ENCODE peak calls at places on chromosome 1, in nine cellular contexts. V is keratinocyte, K is dorsolateral prefrontal cortex, D is right cardiac atrium, C is AG09309, X is fibroblast of villous mesenchyme, N is K562, J is SJCRH30, P is cardiac fibroblast. R is an unnamed sample.

GRCh38 chr1:92755541-92756351 is 29.2 kb downstream of the EVI5 start:
- DNase-seq in V (no peak), K (peak; percentile 56), D (peak; percentile 93), C (no peak), X (peak; percentile 91), N (no peak), J (no peak), P (peak; percentile 90), R (peak; percentile 86)

GRCh38 chr1:30111431-30111830 is 612.0 kb downstream of the MATN1 start:
- DNase-seq in V (no peak), K (no peak), D (peak; percentile 63), C (no peak), X (peak; percentile 45), N (peak; percentile 67), J (peak; percentile 66), P (peak; percentile 25), R (peak; percentile 52)

GRCh38 chr1:57839488-57839887 is 415.6 kb upstream of the DAB1 start:
- DNase-seq in V (no peak), K (no peak), D (no peak), C (no peak), X (no peak), N (no peak), J (no peak), P (no peak), R (no peak)

GRCh38 chr1:7539772-7540175 is 231.3 kb upstream of the VAMP3 start:
- DNase-seq in V (peak; percentile 80), K (no peak), D (peak; percentile 38), C (no peak), X (no peak), N (peak; percentile 64), J (peak; percentile 55), P (peak; percentile 24), R (no peak)

GRCh38 chr1:9905010-9905409 is 5.1 kb downstream of the CTNNBIP1 start:
- DNase-seq in V (no peak), K (no peak), D (no peak), C (no peak), X (no peak), N (no peak), J (peak; percentile 43), P (no peak), R (no peak)

GRCh38 chr1:108746382-108747127 is at the start of gene STXBP3:
- DNase-seq in V (peak; percentile 92), K (peak; percentile 99), D (peak; percentile 100), C (peak; percentile 93), X (peak; percentile 99), N (peak; percentile 99), J (peak; percentile 98), P (peak; percentile 99), R (peak; percentile 99)

GRCh38 chr1:65165269-65166002 is 17.4 kb downstream of the AK4 start:
- DNase-seq in V (no peak), K (no peak), D (no peak), C (no peak), X (no peak), N (peak; percentile 68), J (no peak), P (no peak), R (no peak)

GRCh38 chr1:15680614-15681345 is 3.3 kb upstream of the PLEKHM2 start:
- DNase-seq in V (peak; percentile 93), K (no peak), D (no peak), C (peak; percentile 92), X (peak; percentile 94), N (no peak), J (no peak), P (peak; percentile 98), R (peak; percentile 92)

GRCh38 chr1:32892368-32893197 is 6.3 kb downstream of the HPCA start:
- DNase-seq in V (no peak), K (peak; percentile 72), D (no peak), C (no peak), X (peak; percentile 18), N (peak; percentile 78), J (no peak), P (peak; percentile 19), R (peak; percentile 23)

GRCh38 chr1:32894681-32895080 is 6.5 kb downstream of the TMEM54 start:
- DNase-seq in V (no peak), K (no peak), D (no peak), C (no peak), X (no peak), N (no peak), J (no peak), P (no peak), R (no peak)

GRCh38 chr1:32891630-32892029 is 5.3 kb downstream of the HPCA start:
- DNase-seq in V (no peak), K (no peak), D (no peak), C (no peak), X (no peak), N (no peak), J (no peak), P (no peak), R (no peak)

GRCh38 chr1:32894019-32894600 is 7.1 kb downstream of the TMEM54 start:
- DNase-seq in V (no peak), K (no peak), D (no peak), C (no peak), X (no peak), N (no peak), J (no peak), P (no peak), R (no peak)

DNA sequence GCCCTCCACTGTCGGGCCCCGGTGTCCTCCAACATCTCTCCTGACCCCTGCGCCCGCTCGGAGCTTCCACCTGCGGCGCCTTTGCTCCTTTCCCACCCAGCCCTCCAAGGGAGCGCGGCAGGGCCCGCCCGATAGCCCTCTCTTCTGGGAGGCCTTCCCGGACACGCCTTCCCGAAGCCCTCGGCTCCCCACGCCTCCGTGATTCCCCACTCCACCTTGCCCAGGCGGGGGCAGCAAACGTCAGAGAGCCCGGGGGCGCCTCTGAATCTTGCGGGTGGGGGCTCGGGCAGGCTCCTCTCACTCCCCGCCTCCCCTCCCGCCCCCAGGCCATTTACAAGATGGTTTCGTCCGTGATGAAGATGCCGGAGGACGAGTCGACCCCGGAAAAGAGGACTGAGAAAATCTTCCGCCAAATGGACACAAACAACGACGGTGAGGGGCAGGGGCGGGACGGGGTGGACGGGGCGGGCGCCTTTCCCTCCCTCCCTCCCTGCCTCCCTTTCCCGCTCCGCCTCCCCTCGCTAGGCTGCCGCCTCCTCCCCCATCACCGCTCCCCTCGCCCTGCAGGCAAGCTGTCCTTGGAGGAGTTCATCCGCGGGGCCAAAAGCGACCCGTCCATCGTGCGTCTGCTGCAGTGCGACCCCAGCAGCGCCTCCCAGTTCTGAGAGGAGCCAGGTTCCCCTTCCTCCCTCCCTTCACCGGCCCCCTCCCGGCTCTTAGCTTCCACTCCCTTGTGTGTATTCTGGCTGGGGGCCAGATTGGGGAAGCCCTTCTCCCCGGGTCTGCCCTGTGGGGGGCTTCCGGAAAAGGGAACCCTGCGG is 7.1 kb downstream of the HPCA start:
- DNase-seq in V (no peak), K (no peak), D (peak; percentile 77), C (no peak), X (peak; percentile 21), N (peak; percentile 69), J (no peak), P (no peak), R (peak; percentile 18)
- H3K4me3 ChIP-seq in V (peak overlapping the region; percentile 2), K (peak overlapping the region; percentile 62), D (peak overlapping the region; percentile 29), C (peak overlapping the region; percentile 54), X (peak overlapping the region; percentile 60), N (peak overlapping the region; percentile 42), J (no peak overlapping the region), P (peak overlapping the region; percentile 50), R (peak overlapping the region; percentile 51)

GRCh38 chr1:119631086-119631432 is 17.0 kb downstream of the ZNF697 start:
- DNase-seq in V (no peak), K (no peak), D (no peak), C (no peak), X (no peak), N (no peak), J (peak; percentile 21), P (no peak), R (no peak)
- H3K4me3 ChIP-seq in V (no peak overlapping the region), K (peak overlapping the region; percentile 44), D (peak overlapping the region; percentile 64), C (no peak overlapping the region), X (peak overlapping the region; percentile 40), N (no peak overlapping the region), J (peak overlapping the region; percentile 54), P (no peak overlapping the region), R (peak overlapping the region; percentile 7)

DNA sequence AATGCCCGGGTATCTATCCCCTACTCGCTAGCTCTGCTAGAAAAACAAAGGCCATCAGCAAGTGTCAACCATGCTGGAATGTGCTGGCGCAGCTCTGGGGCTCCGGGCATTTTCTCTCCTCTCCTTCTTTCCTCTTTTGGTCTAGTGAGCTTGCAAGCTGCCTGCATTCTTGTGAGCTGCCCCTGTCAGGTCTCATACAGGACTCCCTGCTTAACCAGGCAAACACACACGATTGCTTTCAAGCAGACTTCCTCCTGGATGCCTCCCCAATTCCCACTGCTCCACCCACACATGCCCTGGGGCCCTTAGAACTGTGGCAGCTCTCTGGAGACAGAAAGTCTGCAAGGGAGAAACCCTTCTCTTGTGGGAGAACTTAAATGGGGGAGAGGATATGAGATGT is 35.7 kb upstream of the SUCO start:
- DNase-seq in V (no peak), K (no peak), D (peak; percentile 50), C (peak; percentile 7), X (peak; percentile 8), N (no peak), J (peak; percentile 78), P (no peak), R (peak; percentile 28)
- H3K4me3 ChIP-seq in V (no peak overlapping the region), K (no peak overlapping the region), D (no peak overlapping the region), C (no peak overlapping the region), X (no peak overlapping the region), N (no peak overlapping the region), J (peak overlapping the region; percentile 23), P (no peak overlapping the region), R (no peak overlapping the region)

GRCh38 chr1:244339776-244340175 is 111.9 kb downstream of the ADSS2 start:
- DNase-seq in V (no peak), K (no peak), D (no peak), C (no peak), X (no peak), N (no peak), J (no peak), P (no peak), R (no peak)

GRCh38 chr1:244344001-244344400 is 107.7 kb downstream of the ADSS2 start:
- DNase-seq in V (no peak), K (no peak), D (no peak), C (no peak), X (no peak), N (no peak), J (no peak), P (no peak), R (no peak)

GRCh38 chr1:244338996-244339692 is 112.6 kb downstream of the ADSS2 start:
- DNase-seq in V (no peak), K (no peak), D (no peak), C (no peak), X (no peak), N (no peak), J (no peak), P (no peak), R (no peak)

GRCh38 chr1:244340396-244340795 is 111.3 kb downstream of the ADSS2 start:
- DNase-seq in V (no peak), K (no peak), D (no peak), C (no peak), X (no peak), N (no peak), J (no peak), P (no peak), R (no peak)

DNA sequence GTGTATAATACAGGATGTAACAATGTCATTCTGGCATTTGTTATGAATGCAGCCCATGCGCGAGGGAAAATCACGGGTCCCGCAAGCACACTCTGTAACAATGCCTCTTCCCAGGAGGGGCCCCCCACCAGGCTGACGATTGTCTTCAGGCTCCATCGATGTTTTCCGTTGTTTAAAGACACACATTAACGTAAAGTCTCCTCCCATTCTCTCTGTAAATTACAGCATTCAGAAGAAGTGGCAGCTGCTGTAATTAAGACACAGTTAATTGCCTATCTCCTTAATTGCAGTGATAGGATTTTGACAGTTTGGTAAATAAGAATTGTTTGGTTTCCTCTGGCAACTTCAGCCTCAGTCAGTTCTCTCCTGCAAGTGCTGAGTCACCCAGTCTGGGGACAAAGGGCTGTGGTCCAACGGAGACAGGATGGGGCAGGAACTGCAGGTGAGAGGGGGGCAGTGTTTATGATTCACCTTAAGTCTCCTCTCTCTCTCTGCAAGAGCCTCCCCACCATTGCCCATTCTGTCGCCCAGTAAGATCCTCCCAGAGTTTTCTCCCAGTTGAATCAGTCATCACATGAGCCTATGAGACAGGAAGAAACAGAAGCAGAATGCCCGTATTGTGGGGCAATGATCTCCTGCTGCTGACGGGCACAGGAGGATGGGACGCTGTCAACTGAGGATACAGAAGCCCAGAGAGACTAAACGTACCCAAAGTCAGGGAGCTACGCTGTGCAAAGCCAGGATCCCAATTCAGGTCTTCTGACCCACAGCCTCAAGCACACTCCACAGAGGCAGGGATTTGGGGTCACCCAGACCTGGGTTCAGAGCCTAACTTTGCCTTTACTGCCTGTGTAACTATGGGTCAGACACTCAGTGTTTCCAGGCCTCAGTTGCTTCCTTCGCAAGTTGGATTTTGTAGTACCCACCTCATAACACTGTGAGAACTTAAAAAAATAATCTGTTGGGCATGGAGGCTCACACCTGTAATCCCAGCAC is 110.0 kb downstream of the ADSS2 start:
- DNase-seq in V (peak; percentile 78), K (peak; percentile 47), D (no peak), C (no peak), X (no peak), N (peak; percentile 78), J (no peak), P (peak; percentile 79), R (peak; percentile 46)
- H3K4me3 ChIP-seq in V (no peak overlapping the region), K (peak overlapping the region; percentile 33), D (no peak overlapping the region), C (no peak overlapping the region), X (no peak overlapping the region), N (no peak overlapping the region), J (no peak overlapping the region), P (no peak overlapping the region), R (no peak overlapping the region)